ENCODE peak calls at places on chromosomes 11 and 22, in ten cellular contexts. U, Z, R, V, J, X, A, M, F and H are unnamed samples.

GRCh38 chr11:59206635-59207034 is 6.1 kb downstream of the MPEG1 start:
- DNase-seq in U (peak), Z (peak), R (no peak), V (no peak), J (peak), X (no peak), A (peak), M (peak), F (peak), H (peak)

GRCh38 chr11:95140397-95141030 is 50.9 kb downstream of the ENDOD1 start:
- DNase-seq in U (no peak), Z (no peak), R (no peak), V (no peak), J (no peak), X (no peak), A (no peak), M (no peak), F (no peak), H (peak)

GRCh38 chr11:27350503-27350902 is 12.5 kb downstream of the CCDC34 start:
- DNase-seq in U (no peak), Z (no peak), R (no peak), V (no peak), J (no peak), X (no peak), A (no peak), M (no peak), F (no peak), H (no peak)

GRCh38 chr11:129320485-129320884 is 55.2 kb upstream of the BARX2 start:
- DNase-seq in U (no peak), Z (peak), R (no peak), V (no peak), J (no peak), X (no peak), A (no peak), M (no peak), F (no peak), H (no peak)

GRCh38 chr11:130995266-130995665 is 79.0 kb upstream of the SNX19 start:
- DNase-seq in U (no peak), Z (no peak), R (no peak), V (no peak), J (no peak), X (no peak), A (no peak), M (no peak), F (no peak), H (no peak)

GRCh38 chr11:118342503-118343161 is at the start of gene CD3D:
- DNase-seq in U (no peak), Z (no peak), R (no peak), V (no peak), J (no peak), X (no peak), A (peak), M (peak), F (no peak), H (no peak)

GRCh38 chr22:36422287-36423014 is 34.7 kb upstream of the MYH9 start:
- DNase-seq in U (no peak), Z (no peak), R (no peak), V (no peak), J (no peak), X (no peak), A (no peak), M (no peak), F (no peak), H (no peak)

GRCh38 chr11:111693224-111693937 is 72.8 kb downstream of the PPP2R1B start:
- DNase-seq in U (no peak), Z (no peak), R (no peak), V (no peak), J (no peak), X (no peak), A (no peak), M (no peak), F (no peak), H (no peak)

GRCh38 chr22:28820885-28821284 is 20.5 kb upstream of the XBP1 start:
- DNase-seq in U (no peak), Z (no peak), R (no peak), V (no peak), J (no peak), X (no peak), A (no peak), M (no peak), F (no peak), H (no peak)

GRCh38 chr11:134573857-134574256 is 161.8 kb upstream of the B3GAT1 start:
- DNase-seq in U (no peak), Z (no peak), R (no peak), V (no peak), J (no peak), X (no peak), A (no peak), M (no peak), F (no peak), H (no peak)

GRCh38 chr22:48315415-48316244 is 1512.0 kb downstream of the BRD1 start:
- DNase-seq in U (peak), Z (no peak), R (no peak), V (no peak), J (no peak), X (no peak), A (no peak), M (no peak), F (no peak), H (no peak)

GRCh38 chr11:121478895-121479281 is 26.1 kb upstream of the SORL1-AS1 start:
- DNase-seq in U (peak), Z (no peak), R (no peak), V (no peak), J (peak), X (no peak), A (peak), M (no peak), F (no peak), H (no peak)

GRCh38 chr11:47243454-47243853 is 5.2 kb downstream of the ACP2 start:
- DNase-seq in U (no peak), Z (no peak), R (no peak), V (no peak), J (no peak), X (no peak), A (no peak), M (no peak), F (no peak), H (no peak)